ENCODE peak calls at places on chromosomes 6 and 20, in five cellular contexts. S is mucosa of descending colon, I is NCI-H1436 treated with DMSO at 0.1 percent for 48 hours, Q is HL-60, T is hypothalamus. V is an unnamed sample.

GRCh38 chr6:28207244-28208179 is 17.6 kb upstream of the ZSCAN9 start:
- DNase-seq in Q (no peak), S (peak; percentile 66), T (no peak), I (no peak), V (no peak)

GRCh38 chr20:17888044-17888443 is 80.5 kb downstream of the SNX5 start:
- DNase-seq in S (no peak), Q (no peak), T (no peak), I (no peak), V (no peak)

GRCh38 chr20:20373046-20373706 is 5.3 kb downstream of the INSM1 start:
- DNase-seq in T (no peak), S (no peak), I (no peak), Q (no peak), V (no peak)

GRCh38 chr6:113595921-113596376 is 261.2 kb upstream of the MARCKS start:
- DNase-seq in T (no peak), S (no peak), Q (no peak), I (peak; percentile 45), V (no peak)

GRCh38 chr20:51930775-51931174 is 128.5 kb upstream of the SALL4 start:
- DNase-seq in T (no peak), Q (no peak), S (no peak), I (peak; percentile 44), V (no peak)

GRCh38 chr6:79574636-79575035 is 37.4 kb upstream of the LCA5 start:
- DNase-seq in S (no peak), I (no peak), T (no peak), Q (no peak), V (no peak)

GRCh38 chr6:84137989-84138575 is 89.4 kb downstream of the CEP162 start:
- DNase-seq in I (no peak), S (no peak), Q (no peak), T (no peak), V (no peak)

GRCh38 chr6:124770131-124770530 is 192.1 kb upstream of the RNF217 start:
- DNase-seq in T (no peak), Q (no peak), I (no peak), S (no peak), V (no peak)

GRCh38 chr20:4925842-4926530 is 75.3 kb downstream of the SLC23A2 start:
- DNase-seq in I (no peak), Q (no peak), S (peak; percentile 64), T (no peak), V (peak; percentile 31)

GRCh38 chr6:133889557-133890301 is 816 bp downstream of the TCF21 start:
- DNase-seq in S (peak; percentile 56), I (no peak), T (no peak), Q (no peak), V (no peak)

GRCh38 chr6:10316327-10316726 is 98.5 kb downstream of the TFAP2A start:
- DNase-seq in I (no peak), S (no peak), T (peak; percentile 65), Q (no peak), V (no peak)

GRCh38 chr6:157795826-157796225 is 27.2 kb upstream of the SNX9 start:
- DNase-seq in Q (no peak), I (no peak), T (no peak), S (no peak), V (no peak)

GRCh38 chr20:33019465-33020277 is 11.8 kb upstream of the BPIFB6 start:
- DNase-seq in T (no peak), S (no peak), Q (no peak), I (no peak), V (no peak)

GRCh38 chr6:49551126-49551865 is 828 bp downstream of the C6orf141 start:
- DNase-seq in S (no peak), T (no peak), I (no peak), Q (no peak), V (no peak)

GRCh38 chr6:149545258-149545753 is 537 bp downstream of the PPIL4 start:
- DNase-seq in Q (peak; percentile 74), I (no peak), T (peak; percentile 28), S (no peak), V (no peak)

GRCh38 chr20:55935448-55936221 is 69.7 kb downstream of the CBLN4 start:
- DNase-seq in T (no peak), I (no peak), Q (no peak), S (no peak), V (no peak)

GRCh38 chr6:56314683-56315523 is 67.5 kb upstream of the COL21A1 start:
- DNase-seq in Q (peak; percentile 8), I (no peak), T (no peak), S (no peak), V (no peak)

GRCh38 chr20:8244637-8245036 is 112.6 kb downstream of the PLCB1 start:
- DNase-seq in T (peak; percentile 4), I (no peak), S (no peak), Q (no peak), V (peak; percentile 79)

GRCh38 chr6:162868397-162868796 is 140.6 kb downstream of the PACRG start:
- DNase-seq in S (no peak), Q (no peak), I (no peak), T (no peak), V (no peak)

GRCh38 chr6:2157441-2158127 is 87.8 kb downstream of the GMDS start:
- DNase-seq in T (no peak), Q (no peak), S (no peak), I (no peak), V (no peak)

GRCh38 chr20:39960522-39961420 is 728.3 kb downstream of the MAFB start:
- DNase-seq in I (no peak), S (no peak), T (no peak), Q (no peak), V (no peak)

GRCh38 chr6:90375681-90376439 is 79.2 kb upstream of the BACH2 start:
- DNase-seq in I (no peak), T (no peak), Q (peak; percentile 38), S (no peak), V (peak; percentile 16)

GRCh38 chr20:50521221-50521642 is 11.0 kb downstream of the PTPN1 start:
- DNase-seq in T (no peak), Q (no peak), I (no peak), S (no peak), V (no peak)

GRCh38 chr6:137849709-137850093 is 17.4 kb upstream of the TNFAIP3 start:
- DNase-seq in Q (no peak), I (no peak), S (no peak), T (no peak), V (no peak)

GRCh38 chr20:25478889-25479568 is 71.6 kb downstream of the GINS1 start:
- DNase-seq in Q (no peak), S (no peak), I (no peak), T (no peak), V (no peak)

GRCh38 chr6:161498359-161498758 is 224.5 kb upstream of the AGPAT4 start:
- DNase-seq in T (no peak), Q (no peak), S (no peak), I (peak; percentile 69), V (no peak)

GRCh38 chr6:118177720-118178119 is 270.7 kb downstream of the SLC35F1 start:
- DNase-seq in I (no peak), S (no peak), T (no peak), Q (no peak), V (no peak)

GRCh38 chr6:107956586-107957164 is 1.3 kb downstream of the SEC63 start:
- DNase-seq in I (no peak), Q (peak; percentile 47), S (no peak), T (no peak), V (no peak)

GRCh38 chr20:57627339-57627738 is 7.1 kb upstream of the ZBP1 start:
- DNase-seq in Q (no peak), T (no peak), S (no peak), I (no peak), V (no peak)

GRCh38 chr20:5786930-5787826 is 37.0 kb downstream of the SHLD1 start:
- DNase-seq in T (no peak), I (no peak), S (no peak), Q (no peak), V (peak; percentile 42)

GRCh38 chr6:5096482-5096881 is 11.3 kb downstream of the PPP1R3G start:
- DNase-seq in T (no peak), Q (no peak), S (no peak), I (no peak), V (no peak)

GRCh38 chr6:13624871-13625288 is 9.7 kb downstream of the NOL7 start:
- DNase-seq in Q (peak; percentile 53), T (no peak), I (no peak), S (no peak), V (no peak)

GRCh38 chr6:32187009-32187709 is 2.8 kb downstream of the PBX2 start:
- DNase-seq in T (no peak), S (no peak), Q (no peak), I (no peak), V (no peak)

GRCh38 chr6:142300758-142301251 is 1.0 kb upstream of the ADGRG6 start:
- DNase-seq in T (no peak), S (peak; percentile 40), I (no peak), Q (no peak), V (no peak)

GRCh38 chr6:105317607-105318533 is 85.0 kb downstream of the PREP start:
- DNase-seq in T (no peak), I (no peak), Q (no peak), S (no peak), V (no peak)

GRCh38 chr20:17759449-17759848 is 59.7 kb downstream of the BANF2 start:
- DNase-seq in S (no peak), T (no peak), I (no peak), Q (no peak), V (no peak)

GRCh38 chr20:19453369-19453768 is 240.9 kb downstream of the SLC24A3 start:
- DNase-seq in I (no peak), T (no peak), S (no peak), Q (no peak), V (no peak)

GRCh38 chr6:10901751-10902150 is 14.9 kb downstream of the SYCP2L start:
- DNase-seq in T (no peak), S (no peak), Q (peak; percentile 77), I (no peak), V (no peak)

GRCh38 chr20:51400051-51400926 is 142.2 kb downstream of the NFATC2 start:
- DNase-seq in S (no peak), Q (no peak), I (no peak), T (no peak), V (no peak)

GRCh38 chr6:72649032-72649984 is 27.4 kb downstream of the KCNQ5 start:
- DNase-seq in Q (no peak), I (no peak), S (no peak), T (no peak), V (peak; percentile 20)